ENCODE peak calls at places on chromosome 3, in ten cellular contexts. G is WERI-Rb-1, O is RWPE2, P is endodermal cell, D is PC-9, X is fibroblast of lung, H is AG09309, S is DND-41, N is body of pancreas, K is GM12878. Q is an unnamed sample.

GRCh38 chr3:48240000-48240710 is 749 bp upstream of the ZNF589 start:
- DNase-seq in H (no peak), S (no peak), D (no peak), P (peak), K (no peak), X (no peak), O (no peak), N (no peak), G (no peak), Q (no peak)

GRCh38 chr3:179652467-179653105 is at the start of gene USP13:
- DNase-seq in X (peak), H (peak), D (peak), N (peak), G (peak), S (peak), O (no peak), P (no peak), K (no peak), Q (peak)

GRCh38 chr3:194133661-194134230 is 2.2 kb upstream of the HES1 start:
- DNase-seq in G (peak), N (peak), D (peak), X (no peak), S (peak), H (no peak), P (peak), O (no peak), K (no peak), Q (peak)

GRCh38 chr3:146067048-146067447 is 93.9 kb downstream of the PLOD2 start:
- DNase-seq in H (peak), D (peak), P (no peak), G (no peak), S (no peak), K (no peak), O (no peak), N (no peak), X (peak), Q (peak)

GRCh38 chr3:194482196-194482593 is 4.6 kb downstream of the ATP13A3 start:
- DNase-seq in S (no peak), X (no peak), P (no peak), K (no peak), N (no peak), H (no peak), O (no peak), G (no peak), D (no peak), Q (no peak)

GRCh38 chr3:149816986-149817385 is 4.0 kb downstream of the RNF13 start:
- DNase-seq in G (no peak), O (no peak), K (no peak), X (peak), N (no peak), S (no peak), H (no peak), P (no peak), D (no peak), Q (peak)

GRCh38 chr3:123352134-123352554 is 96.7 kb downstream of the ADCY5 start:
- DNase-seq in N (peak), P (peak), O (peak), D (no peak), G (no peak), S (no peak), H (no peak), X (no peak), K (no peak), Q (no peak)

GRCh38 chr3:70811880-70812279 is 499.4 kb upstream of the MDFIC2 start:
- DNase-seq in N (no peak), G (no peak), P (no peak), K (no peak), X (peak), H (peak), S (peak), O (no peak), D (no peak), Q (peak)

GRCh38 chr3:48635222-48636021 is at the start of gene SLC26A6:
- DNase-seq in P (peak), H (peak), G (peak), D (peak), S (peak), K (peak), N (peak), O (peak), X (peak), Q (peak)

GRCh38 chr3:9102240-9102841 is 139.1 kb upstream of the RAD18 start:
- DNase-seq in G (no peak), P (peak), H (no peak), X (no peak), D (no peak), S (no peak), N (no peak), K (no peak), O (no peak), Q (no peak)

GRCh38 chr3:171874879-171875278 is 31.7 kb downstream of the TMEM212 start:
- DNase-seq in O (no peak), P (no peak), H (no peak), N (no peak), G (no peak), D (no peak), X (peak), K (no peak), S (no peak), Q (peak)

GRCh38 chr3:111601810-111602209 is 6.7 kb upstream of the ZBED2 start:
- DNase-seq in X (no peak), S (no peak), P (no peak), D (no peak), K (no peak), H (no peak), G (no peak), N (no peak), O (no peak), Q (no peak)

GRCh38 chr3:126117212-126117611 is 33.3 kb upstream of the SLC41A3 start:
- DNase-seq in G (no peak), S (no peak), H (no peak), X (no peak), N (no peak), K (no peak), P (peak), O (no peak), D (no peak), Q (no peak)

GRCh38 chr3:147408180-147409105 is 722 bp upstream of the ZIC1 start:
- DNase-seq in O (no peak), S (no peak), H (no peak), K (no peak), P (peak), N (no peak), X (no peak), D (no peak), G (no peak), Q (no peak)

GRCh38 chr3:50089603-50089945 is 855 bp downstream of the RBM5 start:
- DNase-seq in O (no peak), X (peak), N (no peak), K (no peak), D (no peak), G (peak), P (no peak), S (no peak), H (no peak), Q (peak)

GRCh38 chr3:108119398-108120109 is 28.7 kb upstream of the CD47 start:
- DNase-seq in D (no peak), P (no peak), S (peak), N (no peak), O (no peak), H (no peak), X (no peak), K (no peak), G (no peak), Q (no peak)

GRCh38 chr3:144770813-144771400 is 799.3 kb downstream of the DIPK2A start:
- DNase-seq in K (no peak), G (no peak), O (no peak), S (no peak), X (peak), P (no peak), D (no peak), N (no peak), H (peak), Q (peak)
- TF ChIP-seq CTCF in K (peak), G (no peak), O (peak), S (peak), X (peak), P (peak), D (peak), N (peak), H (peak), Q (peak)

GRCh38 chr3:139675327-139675726 is 2.4 kb downstream of the NMNAT3 start:
- DNase-seq in H (no peak), N (no peak), O (no peak), D (no peak), G (no peak), S (no peak), P (peak), K (no peak), X (no peak), Q (no peak)
- H3K4me3 ChIP-seq in H (no peak), N (no peak), O (no peak), D (no peak), G (no peak), S (no peak), P (no peak), K (no peak), X (no peak), Q (no peak)

GRCh38 chr3:56966509-56966908 is 94.0 kb upstream of the SPATA12 start:
- DNase-seq in S (no peak), H (no peak), G (no peak), K (no peak), X (no peak), O (no peak), N (no peak), P (no peak), D (no peak), Q (no peak)

GRCh38 chr3:56969851-56970250 is 90.6 kb upstream of the SPATA12 start:
- DNase-seq in K (no peak), X (no peak), N (no peak), H (no peak), G (no peak), S (no peak), O (no peak), D (no peak), P (no peak), Q (no peak)

GRCh38 chr3:56962200-56962599 is 98.3 kb upstream of the SPATA12 start:
- DNase-seq in N (no peak), X (no peak), D (no peak), P (peak), K (no peak), O (no peak), H (no peak), G (no peak), S (no peak), Q (no peak)

GRCh38 chr3:56962922-56963321 is 97.5 kb upstream of the SPATA12 start:
- DNase-seq in X (no peak), O (no peak), K (no peak), S (no peak), P (peak), N (no peak), G (no peak), H (no peak), D (no peak), Q (no peak)

DNA sequence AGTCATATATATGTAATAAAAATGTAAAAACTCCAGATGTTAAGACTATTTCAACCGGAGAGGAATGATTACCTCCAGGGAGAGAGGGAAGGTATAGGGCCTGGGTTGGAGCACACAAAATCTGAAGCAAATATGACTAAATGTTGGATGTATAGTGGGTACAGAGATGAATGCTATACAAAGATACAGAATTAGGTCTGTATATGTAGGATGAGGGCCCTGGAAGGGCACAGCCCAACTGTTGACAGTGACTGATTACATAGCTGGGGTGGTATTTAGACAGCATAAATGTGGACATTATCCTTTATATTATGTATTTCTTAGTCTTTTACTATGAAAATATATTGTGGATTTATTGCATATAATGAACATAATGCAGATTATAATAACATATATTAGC is 94.4 kb upstream of the SPATA12 start:
- DNase-seq in H (no peak), G (no peak), N (no peak), D (no peak), K (no peak), S (no peak), O (no peak), P (no peak), X (no peak), Q (no peak)
- TF ChIP-seq CTCF in H (no peak), G (no peak), N (no peak), D (no peak), K (no peak), S (no peak), O (no peak), P (no peak), X (no peak), Q (no peak)

DNA sequence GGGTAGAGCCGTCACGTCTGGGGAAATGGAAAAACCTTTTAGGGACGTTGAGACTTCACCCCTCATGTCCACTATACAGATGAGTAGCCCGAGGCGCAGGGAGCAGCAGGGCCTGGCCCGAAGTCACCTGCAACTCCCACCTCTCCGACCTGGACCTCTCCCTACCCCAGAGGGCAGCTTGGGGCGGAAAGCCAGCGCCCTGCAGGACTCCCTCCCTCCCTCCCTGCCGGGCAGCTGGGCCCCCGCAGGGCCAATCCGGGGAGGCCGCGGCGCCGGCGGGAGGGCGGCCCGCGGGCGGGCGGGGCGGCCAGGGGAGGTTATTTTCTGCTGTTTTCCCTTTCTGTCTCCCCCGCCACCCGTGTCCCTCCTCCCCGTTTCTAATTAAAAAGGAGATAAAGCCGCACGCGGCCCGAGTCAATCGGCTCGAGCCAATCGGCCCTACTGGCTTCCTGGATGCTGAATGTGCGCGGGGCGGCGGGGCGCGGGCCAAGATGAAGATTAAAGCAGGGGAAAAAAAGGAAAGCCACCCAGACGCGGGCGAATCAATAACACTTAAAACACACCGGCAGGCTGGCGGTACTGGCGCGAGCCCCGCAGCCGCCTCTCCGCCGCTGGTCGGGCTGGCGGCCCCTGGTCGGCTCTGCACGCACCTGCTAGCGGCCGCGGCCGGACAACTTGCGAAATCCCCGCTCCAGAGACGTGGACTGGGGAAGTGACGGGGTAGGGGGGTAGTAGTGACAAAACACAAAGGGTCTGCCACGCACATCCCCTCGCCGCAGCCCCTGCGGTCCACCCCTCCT is 1.8 kb downstream of the WNT7A start:
- DNase-seq in K (no peak), N (no peak), P (no peak), H (no peak), D (no peak), G (no peak), O (no peak), S (no peak), X (no peak), Q (no peak)
- H3K4me3 ChIP-seq in K (no peak), N (no peak), P (peak), H (no peak), D (peak), G (peak), O (peak), S (no peak), X (no peak), Q (no peak)

DNA sequence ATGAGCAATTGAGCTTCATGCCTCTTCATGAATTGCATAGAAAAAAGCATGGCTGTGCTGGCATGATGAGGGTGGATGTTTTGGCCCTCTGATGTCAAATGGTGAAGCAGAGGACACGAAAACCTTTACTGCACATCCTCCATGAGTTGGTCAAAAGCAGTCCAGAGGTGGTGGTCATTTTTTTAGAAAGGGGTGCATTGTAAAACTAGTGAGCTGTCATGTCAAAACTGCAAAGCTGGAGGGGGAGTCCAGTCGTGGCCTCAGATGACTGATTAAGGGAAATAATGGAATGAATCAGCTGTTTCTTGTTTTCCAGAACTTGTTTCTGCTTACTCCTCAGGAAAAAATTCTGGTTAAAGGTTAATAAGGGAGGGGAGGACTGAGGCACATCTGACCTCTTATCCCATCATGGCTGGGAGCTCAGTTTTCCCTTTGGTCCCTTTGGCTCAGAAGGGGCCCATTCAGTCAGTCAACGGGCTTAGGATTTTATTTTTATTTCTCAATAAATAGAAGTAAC is 276.8 kb downstream of the CHL1 start:
- DNase-seq in X (no peak), O (no peak), G (no peak), N (no peak), H (no peak), P (no peak), K (no peak), S (no peak), D (no peak), Q (no peak)
- TF ChIP-seq CTCF in X (no peak), O (no peak), G (no peak), N (no peak), H (no peak), P (no peak), K (no peak), S (no peak), D (no peak), Q (no peak)

DNA sequence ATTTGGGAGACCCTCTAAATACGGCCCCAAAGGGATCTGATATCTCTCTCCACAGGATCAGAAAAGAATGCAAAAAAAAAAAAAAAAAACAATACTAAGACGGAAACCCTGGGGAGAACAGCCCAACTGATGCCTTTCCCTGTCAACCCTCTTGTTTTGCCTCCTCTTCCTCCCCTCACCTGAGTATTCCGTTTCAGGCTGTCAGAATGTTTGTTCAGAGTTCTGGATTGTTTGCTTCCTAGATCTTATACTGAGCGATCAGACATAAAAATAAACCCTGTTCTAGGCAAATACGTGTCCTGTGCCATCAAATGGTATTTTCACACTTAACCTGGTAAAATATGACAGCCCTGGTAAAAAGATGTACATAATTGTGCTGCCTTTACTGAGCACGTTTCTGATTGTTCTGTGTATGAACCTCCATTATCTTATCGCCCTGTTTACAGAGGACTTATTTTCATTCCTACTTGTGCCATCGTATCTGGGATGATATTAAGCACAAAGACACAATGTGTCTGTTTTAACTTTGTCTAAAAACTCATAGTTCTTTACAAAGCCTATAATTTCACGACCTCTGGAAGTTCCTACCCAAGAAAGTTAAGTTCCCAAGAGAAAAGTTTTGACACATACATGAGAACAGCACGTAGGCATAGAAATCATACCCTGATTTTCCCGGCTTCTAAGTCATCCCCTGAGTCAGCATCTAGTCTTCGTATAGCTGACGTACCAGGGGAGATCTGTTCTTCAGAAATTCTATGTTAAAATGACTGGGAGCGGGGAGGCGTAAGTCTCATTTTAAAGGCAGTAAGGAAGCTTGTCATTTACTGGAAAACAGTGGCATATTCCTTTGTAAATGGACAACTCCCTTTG is 856 bp downstream of the ZBTB38 start:
- DNase-seq in K (no peak), X (peak), G (no peak), P (no peak), H (peak), O (no peak), D (no peak), N (no peak), S (no peak), Q (peak)
- H3K4me3 ChIP-seq in K (peak), X (peak), G (no peak), P (peak), H (peak), O (peak), D (no peak), N (no peak), S (no peak), Q (peak)

GRCh38 chr3:14989943-14990753 is 42.8 kb downstream of the NR2C2 start:
- DNase-seq in S (no peak), G (no peak), X (peak), D (peak), P (peak), K (no peak), N (no peak), H (no peak), O (no peak), Q (peak)
- TF ChIP-seq CTCF in S (no peak), G (no peak), X (no peak), D (no peak), P (no peak), K (no peak), N (no peak), H (no peak), O (no peak), Q (no peak)

GRCh38 chr3:32816439-32817194 is 1.2 kb upstream of the TRIM71 start:
- DNase-seq in K (no peak), O (no peak), P (peak), S (peak), D (no peak), N (no peak), X (peak), H (no peak), G (no peak), Q (peak)

GRCh38 chr3:32815812-32816438 is 1.9 kb upstream of the TRIM71 start:
- DNase-seq in G (no peak), O (no peak), S (no peak), P (peak), N (no peak), D (no peak), X (no peak), K (no peak), H (no peak), Q (no peak)

GRCh38 chr3:32817195-32817560 is 619 bp upstream of the TRIM71 start:
- DNase-seq in N (no peak), X (no peak), S (no peak), G (no peak), P (peak), O (no peak), K (no peak), D (no peak), H (no peak), Q (no peak)

GRCh38 chr3:32813180-32813579 is 4.6 kb upstream of the TRIM71 start:
- DNase-seq in G (no peak), N (no peak), S (no peak), K (peak), O (no peak), X (no peak), P (no peak), H (no peak), D (no peak), Q (no peak)

GRCh38 chr3:32814371-32814770 is 3.4 kb upstream of the TRIM71 start:
- DNase-seq in S (peak), K (no peak), X (no peak), D (no peak), N (no peak), O (no peak), G (no peak), P (no peak), H (no peak), Q (no peak)
- H3K4me3 ChIP-seq in S (no peak), K (no peak), X (no peak), D (no peak), N (no peak), O (no peak), G (no peak), P (peak), H (no peak), Q (no peak)